ENCODE peak calls at places on chromosomes 7 and 10, in ten cellular contexts. H is endothelial cell of umbilical vein; U is AG09309; T is NB4; E is dermis blood vessel endothelial cell; K is activated naive CD8-positive, alpha-beta T cell treated with anti-CD3 and anti-CD28 coated beads, Interleukin-2, amount 50 U/mL, for 24 hours; S is KBM-7; V is T-cell; W is Right ventricle myocardium superior; O is NCI-H2107. X is an unnamed sample.
A peak's percentile ranks its signal among the peaks of the same experiment; 100 is the strongest.

GRCh38 chr7:137546671-137547070 is 203.1 kb upstream of the PTN start:
- DNase-seq in U (peak; percentile 3), K (no peak), V (no peak), W (no peak), S (no peak), O (no peak), E (no peak), H (no peak), T (no peak), X (no peak)

GRCh38 chr7:22420973-22421635 is 64.2 kb upstream of the RAPGEF5 start:
- DNase-seq in T (no peak), O (peak; percentile 25), W (no peak), K (no peak), S (no peak), U (no peak), E (peak; percentile 45), H (no peak), V (no peak), X (peak; percentile 41)

GRCh38 chr7:105990726-105991465 is 27.8 kb downstream of the CDHR3 start:
- DNase-seq in U (no peak), K (no peak), T (no peak), V (no peak), S (no peak), H (no peak), O (no peak), E (no peak), W (no peak), X (no peak)

GRCh38 chr10:99233680-99234018 is 2.0 kb downstream of the HPSE2 start:
- DNase-seq in V (no peak), W (peak; percentile 44), E (no peak), T (no peak), U (no peak), K (no peak), H (no peak), O (no peak), S (no peak), X (no peak)

GRCh38 chr7:40437498-40437897 is 302.7 kb downstream of the SUGCT start:
- DNase-seq in O (no peak), V (no peak), S (no peak), W (no peak), K (no peak), U (peak; percentile 89), T (no peak), H (peak; percentile 79), E (peak; percentile 45), X (peak; percentile 23)

GRCh38 chr10:49349390-49349789 is 46.5 kb downstream of the DRGX start:
- DNase-seq in E (no peak), V (no peak), W (no peak), H (no peak), T (no peak), U (no peak), K (no peak), O (no peak), S (no peak), X (no peak)

GRCh38 chr10:79385392-79385795 is 38.1 kb downstream of the PPIF start:
- DNase-seq in V (no peak), S (no peak), K (no peak), U (no peak), T (no peak), H (no peak), E (no peak), O (no peak), W (no peak), X (no peak)

GRCh38 chr10:6781133-6781770 is 201.2 kb upstream of the PRKCQ start:
- DNase-seq in W (no peak), H (no peak), T (no peak), U (no peak), S (no peak), K (no peak), V (no peak), E (no peak), O (no peak), X (no peak)

GRCh38 chr10:87961314-87961713 is 97.9 kb downstream of the PTEN start:
- DNase-seq in W (no peak), S (no peak), E (peak; percentile 63), U (peak; percentile 63), T (no peak), H (peak; percentile 84), V (no peak), K (no peak), O (no peak), X (peak; percentile 50)

GRCh38 chr10:133258818-133259602 is 17.7 kb downstream of the ADAM8 start:
- DNase-seq in K (peak; percentile 91), T (peak; percentile 100), H (peak; percentile 83), V (peak; percentile 87), W (peak; percentile 90), U (peak; percentile 98), E (peak; percentile 91), S (peak; percentile 99), O (peak; percentile 43), X (peak; percentile 73)

GRCh38 chr10:112082134-112082533 is 101.4 kb downstream of the GPAM start:
- DNase-seq in K (no peak), W (peak; percentile 48), S (no peak), V (no peak), E (no peak), T (no peak), U (no peak), H (no peak), O (no peak), X (no peak)

GRCh38 chr7:36854652-36855051 is 130.4 kb upstream of the AOAH start:
- DNase-seq in E (no peak), U (no peak), T (no peak), S (no peak), O (no peak), V (no peak), W (no peak), H (no peak), K (no peak), X (no peak)

GRCh38 chr7:30309302-30309701 is 24.9 kb downstream of the ZNRF2 start:
- DNase-seq in T (no peak), O (no peak), W (no peak), K (no peak), S (no peak), H (no peak), E (no peak), U (no peak), V (no peak), X (no peak)

GRCh38 chr7:113710310-113711106 is 208.3 kb downstream of the PPP1R3A start:
- DNase-seq in U (peak; percentile 59), W (no peak), E (peak; percentile 92), O (peak; percentile 59), S (peak; percentile 71), H (peak; percentile 84), K (peak; percentile 18), T (peak; percentile 85), V (no peak), X (peak; percentile 78)

GRCh38 chr7:272108-272615 is 17.8 kb upstream of the FOXL3 start:
- DNase-seq in V (no peak), U (no peak), H (no peak), T (no peak), E (no peak), O (no peak), W (peak; percentile 20), K (no peak), S (no peak), X (no peak)

GRCh38 chr7:41476117-41476803 is 226.6 kb downstream of the INHBA start:
- DNase-seq in E (no peak), W (no peak), H (peak; percentile 11), S (no peak), U (no peak), K (no peak), O (no peak), T (no peak), V (no peak), X (no peak)

GRCh38 chr10:67242531-67242930 is 316.7 kb downstream of the LRRTM3 start:
- DNase-seq in E (no peak), O (no peak), K (no peak), H (no peak), S (no peak), U (no peak), V (no peak), T (no peak), W (no peak), X (no peak)